ENCODE peak calls at places on chromosomes 13 and 19, in four cellular contexts. Q is mammary epithelial cell, O is heart left ventricle, X is kidney. U is an unnamed sample.
A peak's percentile ranks its signal among the peaks of the same experiment; 100 is the strongest.

GRCh38 chr19:12482505-12482886 is 2.1 kb downstream of the ZNF709 start:
- DNase-seq in Q (no peak), O (no peak), X (no peak), U (no peak)

GRCh38 chr13:112929778-112930055 is 39.3 kb upstream of the MCF2L start:
- DNase-seq in Q (no peak), O (no peak), X (no peak), U (no peak)

GRCh38 chr13:32530841-32531253 is 7.7 kb downstream of the N4BP2L2 start:
- DNase-seq in Q (peak; percentile 21), O (no peak), X (no peak), U (no peak)

GRCh38 chr19:11195169-11195568 is 2.2 kb downstream of the KANK2 start:
- DNase-seq in Q (no peak), O (no peak), X (peak; percentile 81), U (peak; percentile 61)

GRCh38 chr13:21674271-21675009 is 3.6 kb downstream of the FGF9 start:
- DNase-seq in Q (no peak), O (no peak), X (peak; percentile 69), U (no peak)

GRCh38 chr13:22079961-22080360 is 409.1 kb downstream of the FGF9 start:
- DNase-seq in Q (no peak), O (no peak), X (no peak), U (no peak)

GRCh38 chr13:19888799-19889198 is 25.4 kb upstream of the ZMYM5 start:
- DNase-seq in Q (peak; percentile 6), O (no peak), X (no peak), U (no peak)

GRCh38 chr19:1598777-1599459 is 6.3 kb upstream of the MBD3 start:
- DNase-seq in Q (no peak), O (no peak), X (peak; percentile 68), U (no peak)

GRCh38 chr13:51844862-51845573 is at the start of gene TMEM272:
- DNase-seq in Q (no peak), O (peak; percentile 75), X (no peak), U (peak; percentile 84)

GRCh38 chr13:107881362-107881761 is 334.0 kb downstream of the LIG4 start:
- DNase-seq in Q (peak; percentile 27), O (no peak), X (no peak), U (no peak)

GRCh38 chr13:31908696-31909386 is 122.7 kb upstream of the FRY start:
- DNase-seq in Q (no peak), O (no peak), X (no peak), U (no peak)

GRCh38 chr19:42655748-42656147 is 61.0 kb upstream of the CEACAM8 start:
- DNase-seq in Q (no peak), O (no peak), X (no peak), U (peak; percentile 50)

GRCh38 chr19:55620410-55620809 is 4.0 kb downstream of the ZNF784 start:
- DNase-seq in Q (no peak), O (peak; percentile 37), X (no peak), U (no peak)

GRCh38 chr13:113139580-113139979 is 17.0 kb downstream of the F10 start:
- DNase-seq in Q (no peak), O (no peak), X (no peak), U (no peak)

GRCh38 chr13:26968431-26969335 is 202.9 kb downstream of the USP12 start:
- DNase-seq in Q (no peak), O (peak; percentile 44), X (no peak), U (peak; percentile 74)

GRCh38 chr13:65656740-65657329 is 1573.3 kb downstream of the PCDH9 start:
- DNase-seq in Q (no peak), O (no peak), X (no peak), U (no peak)

GRCh38 chr19:19538077-19538764 is at the start of gene CILP2:
- DNase-seq in Q (no peak), O (no peak), X (peak; percentile 84), U (peak; percentile 87)

GRCh38 chr13:36412736-36413135 is 19.6 kb upstream of the CCNA1 start:
- DNase-seq in Q (no peak), O (no peak), X (no peak), U (no peak)

DNA sequence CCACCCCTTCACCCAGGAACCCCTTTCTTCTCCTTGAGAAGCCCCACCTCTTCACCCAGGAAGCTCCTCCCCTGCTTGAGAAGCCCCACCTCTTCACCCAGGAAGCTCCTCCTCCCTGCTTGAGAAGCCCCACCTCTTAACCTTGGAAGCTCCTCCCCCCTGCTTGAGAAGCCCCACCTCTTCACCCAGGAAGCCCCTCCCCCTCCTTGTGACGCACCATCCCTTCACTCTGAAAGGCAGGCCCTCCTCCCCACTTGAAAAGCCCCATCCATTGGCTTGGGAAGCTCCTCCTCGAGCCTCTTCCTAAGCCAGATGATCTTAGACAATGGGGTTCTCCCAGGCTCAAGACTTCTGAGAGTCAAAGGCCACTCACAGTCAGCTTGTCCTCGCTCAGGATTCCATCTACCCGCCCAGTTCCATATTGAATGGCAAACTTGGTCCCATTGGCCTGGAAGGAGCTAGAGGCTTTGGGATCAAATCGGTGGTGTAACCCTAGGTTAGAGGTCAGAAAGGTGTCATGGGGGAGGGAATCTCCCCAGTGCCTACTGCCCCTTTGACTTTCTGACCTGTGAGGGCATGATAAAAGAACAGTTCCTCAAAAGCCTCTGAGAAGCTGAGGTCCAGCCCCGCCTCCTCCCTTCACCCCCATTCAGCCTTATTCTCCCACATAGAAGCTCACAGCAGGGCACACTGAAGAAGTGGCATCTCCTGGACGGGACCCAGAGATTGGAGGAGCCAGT is 4.0 kb downstream of the NAPSA start:
- DNase-seq in Q (no peak), O (no peak), X (no peak), U (no peak)
- H3K27ac ChIP-seq in Q (no peak overlapping the region), O (no peak overlapping the region), X (no peak overlapping the region), U (no peak overlapping the region)

DNA sequence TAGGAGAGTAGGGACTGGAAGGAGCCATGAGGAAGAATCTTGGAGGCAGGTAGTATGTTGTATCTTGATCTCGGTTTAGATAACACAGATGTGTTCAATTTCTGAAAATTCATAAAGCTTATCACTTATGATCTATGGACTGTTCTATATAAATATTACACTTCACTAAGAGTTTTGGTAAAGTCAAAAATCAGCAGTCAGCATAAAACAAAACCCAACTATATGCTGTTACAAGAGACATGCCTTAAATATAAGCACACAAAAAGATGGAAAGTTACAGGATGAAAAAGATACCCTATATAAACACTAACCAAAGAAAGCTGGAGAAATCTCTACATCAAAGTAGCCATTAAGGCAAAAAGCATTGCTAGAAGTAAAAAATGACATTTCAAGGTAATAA is 4.5 kb upstream of the KASH5 start:
- DNase-seq in Q (no peak), O (no peak), X (no peak), U (no peak)
- H3K4me3 ChIP-seq in Q (no peak overlapping the region), O (no peak overlapping the region), X (no peak overlapping the region), U (no peak overlapping the region)

GRCh38 chr19:37981785-37982475 is 74.9 kb downstream of the SIPA1L3 start:
- DNase-seq in Q (peak; percentile 58), O (no peak), X (no peak), U (no peak)

GRCh38 chr19:37983153-37983552 is 76.1 kb downstream of the SIPA1L3 start:
- DNase-seq in Q (no peak), O (no peak), X (no peak), U (no peak)

GRCh38 chr19:37980419-37980975 is 73.5 kb downstream of the SIPA1L3 start:
- DNase-seq in Q (no peak), O (no peak), X (no peak), U (no peak)

GRCh38 chr19:37983916-37984315 is 76.9 kb downstream of the SIPA1L3 start:
- DNase-seq in Q (peak; percentile 95), O (no peak), X (no peak), U (no peak)

GRCh38 chr19:37982655-37983054 is 75.6 kb downstream of the SIPA1L3 start:
- DNase-seq in Q (no peak), O (no peak), X (no peak), U (no peak)
- H3K27ac ChIP-seq in Q (no peak overlapping the region), O (no peak overlapping the region), X (no peak overlapping the region), U (no peak overlapping the region)

GRCh38 chr13:42040730-42041016 is 7.8 kb upstream of the DGKH start:
- DNase-seq in Q (no peak), O (no peak), X (no peak), U (no peak)

GRCh38 chr13:42041017-42041683 is 7.3 kb upstream of the DGKH start:
- DNase-seq in Q (peak; percentile 78), O (peak; percentile 80), X (peak; percentile 86), U (peak; percentile 41)

GRCh38 chr13:42041684-42042035 is 6.8 kb upstream of the DGKH start:
- DNase-seq in Q (peak; percentile 71), O (peak; percentile 63), X (peak; percentile 82), U (peak; percentile 77)

GRCh38 chr13:42046448-42046847 is 2.0 kb upstream of the DGKH start:
- DNase-seq in Q (no peak), O (no peak), X (no peak), U (no peak)

DNA sequence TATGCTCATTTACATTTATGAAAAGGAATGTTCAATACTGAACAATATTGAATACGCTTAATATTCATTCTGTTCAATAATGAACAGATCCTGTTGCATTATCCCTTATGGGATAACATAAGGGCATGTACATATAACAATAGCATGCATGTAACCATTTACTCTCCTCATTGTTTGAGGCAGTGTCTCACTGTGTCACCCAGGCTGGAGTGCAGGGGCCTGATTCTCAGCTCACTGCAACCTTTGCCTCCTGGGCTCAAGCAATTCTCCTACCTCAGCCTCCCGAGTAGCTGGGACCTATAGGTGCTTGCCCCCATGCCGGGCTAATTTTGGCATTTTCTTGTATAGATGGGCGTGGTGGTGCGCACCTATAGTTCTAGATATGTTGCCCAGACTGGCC is 4.8 kb upstream of the DGKH start:
- DNase-seq in Q (no peak), O (no peak), X (no peak), U (no peak)
- H3K4me3 ChIP-seq in Q (no peak overlapping the region), O (no peak overlapping the region), X (no peak overlapping the region), U (no peak overlapping the region)